ENCODE peak calls at places on chromosome 18, in nine cellular contexts. X is BE2C; K is dorsolateral prefrontal cortex; H is activated naive CD8-positive, alpha-beta T cell treated with anti-CD3 and anti-CD28 coated beads, Interleukin-2, amount 10 ng/mL, durations not matched to agents 7 days and 5 days; Q is Caco-2; L is myocyte; D is KG1; E is activated naive CD4-positive, alpha-beta T cell; Y is astrocyte. G is an unnamed sample.

GRCh38 chr18:2894131-2894840 is 47.5 kb downstream of the EMILIN2 start:
- DNase-seq in X (no peak), K (no peak), H (no peak), Q (peak; percentile 86), L (no peak), D (no peak), E (no peak), Y (no peak), G (no peak)

GRCh38 chr18:48800479-48800876 is 150.3 kb downstream of the SMAD7 start:
- DNase-seq in X (no peak), K (peak; percentile 12), H (peak; percentile 9), Q (no peak), L (no peak), D (no peak), E (no peak), Y (no peak), G (no peak)

GRCh38 chr18:7273301-7273911 is 42.5 kb downstream of the LRRC30 start:
- DNase-seq in X (no peak), K (no peak), H (no peak), Q (no peak), L (no peak), D (peak; percentile 58), E (no peak), Y (peak; percentile 37), G (peak; percentile 9)

GRCh38 chr18:13725566-13726227 is 661 bp downstream of the FAM210A start:
- DNase-seq in X (no peak), K (no peak), H (no peak), Q (no peak), L (no peak), D (no peak), E (no peak), Y (peak; percentile 1), G (no peak)

GRCh38 chr18:35000457-35000856 is 40.8 kb upstream of the MAPRE2 start:
- DNase-seq in X (no peak), K (no peak), H (no peak), Q (no peak), L (no peak), D (no peak), E (no peak), Y (no peak), G (no peak)

GRCh38 chr18:45373286-45373880 is 241.9 kb upstream of the SLC14A2 start:
- DNase-seq in X (no peak), K (no peak), H (no peak), Q (no peak), L (no peak), D (no peak), E (no peak), Y (no peak), G (no peak)

GRCh38 chr18:14943967-14944636 is 196.1 kb downstream of the ANKRD30B start:
- DNase-seq in X (no peak), K (no peak), H (no peak), Q (no peak), L (no peak), D (no peak), E (no peak), Y (no peak), G (no peak)

GRCh38 chr18:21313576-21313975 is 71.5 kb downstream of the GREB1L start:
- DNase-seq in X (no peak), K (no peak), H (no peak), Q (no peak), L (peak; percentile 35), D (no peak), E (no peak), Y (no peak), G (no peak)

GRCh38 chr18:32661486-32662299 is 111.1 kb downstream of the KLHL14 start:
- DNase-seq in X (no peak), K (no peak), H (no peak), Q (no peak), L (peak; percentile 89), D (no peak), E (no peak), Y (peak; percentile 54), G (no peak)

GRCh38 chr18:7158201-7158600 is 40.6 kb upstream of the LAMA1 start:
- DNase-seq in X (no peak), K (no peak), H (no peak), Q (peak; percentile 87), L (peak; percentile 13), D (no peak), E (no peak), Y (peak; percentile 82), G (no peak)

GRCh38 chr18:79326413-79327198 is 69.1 kb upstream of the NFATC1 start:
- DNase-seq in X (no peak), K (no peak), H (no peak), Q (no peak), L (no peak), D (no peak), E (no peak), Y (peak; percentile 30), G (no peak)

GRCh38 chr18:24734058-24734457 is 273.6 kb downstream of the HRH4 start:
- DNase-seq in X (no peak), K (peak; percentile 48), H (no peak), Q (peak; percentile 40), L (no peak), D (no peak), E (no peak), Y (no peak), G (no peak)

GRCh38 chr18:47422524-47422923 is 171.1 kb upstream of the SKOR2 start:
- DNase-seq in X (peak; percentile 8), K (no peak), H (no peak), Q (no peak), L (no peak), D (no peak), E (no peak), Y (no peak), G (no peak)

GRCh38 chr18:41146301-41146700 is 808.7 kb upstream of the PIK3C3 start:
- DNase-seq in X (no peak), K (no peak), H (no peak), Q (no peak), L (no peak), D (no peak), E (no peak), Y (no peak), G (no peak)

GRCh38 chr18:72910045-72910444 is 42.3 kb upstream of the NETO1 start:
- DNase-seq in X (no peak), K (no peak), H (no peak), Q (no peak), L (no peak), D (no peak), E (no peak), Y (no peak), G (no peak)

GRCh38 chr18:9743200-9744016 is 35.3 kb downstream of the RAB31 start:
- DNase-seq in X (peak; percentile 37), K (no peak), H (no peak), Q (peak; percentile 48), L (peak; percentile 96), D (no peak), E (no peak), Y (peak; percentile 96), G (no peak)

G was measured in prostate gland.